ENCODE peak calls at places on chromosome 6, in four cellular contexts. H, U, K and D are unnamed samples.

GRCh38 chr6:56346958-56347357 is 99.6 kb upstream of the COL21A1 start:
- DNase-seq in U (no peak), K (no peak), H (no peak), D (no peak)

GRCh38 chr6:144840619-144841018 is 555.5 kb downstream of the UTRN start:
- DNase-seq in H (no peak), K (no peak), U (no peak), D (no peak)

GRCh38 chr6:37845930-37846329 is 26.4 kb downstream of the ZFAND3 start:
- DNase-seq in K (no peak), H (no peak), U (no peak), D (no peak)

GRCh38 chr6:107230448-107230847 is 115.1 kb upstream of the BEND3 start:
- DNase-seq in K (no peak), U (no peak), H (no peak), D (no peak)

GRCh38 chr6:71619836-71620235 is 266.5 kb upstream of the RIMS1 start:
- DNase-seq in U (no peak), K (no peak), H (no peak), D (no peak)

GRCh38 chr6:164947174-164947573 is 362.2 kb downstream of the C6orf118 start:
- DNase-seq in U (no peak), H (no peak), K (no peak), D (no peak)

GRCh38 chr6:156662025-156662445 is 115.1 kb upstream of the ARID1B start:
- DNase-seq in H (no peak), K (no peak), U (peak), D (no peak)

GRCh38 chr6:39203804-39204495 is 25.3 kb downstream of the KCNK5 start:
- DNase-seq in U (no peak), K (no peak), H (no peak), D (no peak)

GRCh38 chr6:134822920-134823430 is 126.9 kb downstream of the ALDH8A1 start:
- DNase-seq in U (peak), K (peak), H (peak), D (peak)

GRCh38 chr6:27986928-27987725 is 30.1 kb downstream of the OR2B6 start:
- DNase-seq in K (peak), U (no peak), H (no peak), D (peak)

GRCh38 chr6:25218346-25218745 is 60.8 kb upstream of the CARMIL1 start:
- DNase-seq in U (no peak), K (no peak), H (no peak), D (no peak)

GRCh38 chr6:116036075-116036773 is 24.5 kb downstream of the FRK start:
- DNase-seq in K (no peak), U (no peak), H (no peak), D (no peak)

GRCh38 chr6:117237561-117237960 is 27.8 kb upstream of the VGLL2 start:
- DNase-seq in K (peak), H (no peak), U (no peak), D (peak)

GRCh38 chr6:138765896-138766487 is 7.6 kb upstream of the CCDC28A start:
- DNase-seq in U (peak), H (no peak), K (peak), D (peak)

GRCh38 chr6:94769197-94769596 is 808.1 kb upstream of the MANEA start:
- DNase-seq in U (no peak), H (no peak), K (no peak), D (no peak)

GRCh38 chr6:141877275-141877983 is 255.3 kb upstream of the GJE1 start:
- DNase-seq in U (peak), K (no peak), H (no peak), D (no peak)

GRCh38 chr6:87722831-87723726 is 21.0 kb upstream of the AKIRIN2 start:
- DNase-seq in K (peak), U (peak), H (no peak), D (peak)

GRCh38 chr6:25942561-25943147 is 12.2 kb upstream of the SLC17A2 start:
- DNase-seq in H (no peak), K (peak), U (peak), D (peak)

GRCh38 chr6:42007753-42008528 is 42.4 kb upstream of the TAF8 start:
- DNase-seq in U (no peak), K (no peak), H (no peak), D (no peak)

GRCh38 chr6:81138236-81138635 is 614.2 kb downstream of the TENT5A start:
- DNase-seq in K (no peak), H (no peak), U (no peak), D (peak)

GRCh38 chr6:7671581-7671980 is 54.3 kb upstream of the BMP6 start:
- DNase-seq in H (no peak), U (no peak), K (no peak), D (no peak)

GRCh38 chr6:29813066-29813465 is 14.6 kb upstream of the HLA-G start:
- DNase-seq in H (no peak), U (no peak), K (no peak), D (no peak)

GRCh38 chr6:2793491-2794151 is 28.4 kb downstream of the WRNIP1 start:
- DNase-seq in U (no peak), K (no peak), H (no peak), D (no peak)

GRCh38 chr6:81751388-81752083 is 945 bp downstream of the TENT5A start:
- DNase-seq in U (peak), K (peak), H (peak), D (peak)

GRCh38 chr6:4441981-4442434 is 306.6 kb upstream of the ECI2 start:
- DNase-seq in U (no peak), K (no peak), H (no peak), D (no peak)

GRCh38 chr6:49326337-49326736 is 136.7 kb downstream of the MMUT start:
- DNase-seq in K (peak), H (no peak), U (no peak), D (peak)

GRCh38 chr6:72819609-72820008 is 197.7 kb downstream of the KCNQ5 start:
- DNase-seq in U (no peak), H (no peak), K (no peak), D (no peak)

GRCh38 chr6:38730136-38730862 is 15.2 kb downstream of the DNAH8 start:
- DNase-seq in H (no peak), U (no peak), K (no peak), D (no peak)

GRCh38 chr6:168514216-168514615 is 73.2 kb downstream of the SMOC2 start:
- DNase-seq in K (no peak), H (peak), U (no peak), D (peak)

GRCh38 chr6:64815718-64816117 is 891.3 kb downstream of the EYS start:
- DNase-seq in H (no peak), U (peak), K (no peak), D (no peak)

GRCh38 chr6:145733770-145734169 is 1.6 kb downstream of the EPM2A start:
- DNase-seq in U (no peak), K (no peak), H (no peak), D (no peak)